ENCODE peak calls at places on chromosomes 6 and 20, in nine cellular contexts. Q, O, U, N, M, Z, E, R and X are unnamed samples.
A peak's percentile ranks its signal among the peaks of the same experiment; 100 is the strongest.

GRCh38 chr6:133769463-133769862 is 119.5 kb upstream of the TCF21 start:
- DNase-seq in Q (no peak), N (no peak), R (no peak), Z (peak; percentile 33), U (no peak), M (no peak), O (no peak), E (no peak), X (no peak)

GRCh38 chr6:28867078-28867414 is 56.7 kb downstream of the TRIM27 start:
- DNase-seq in O (peak; percentile 39), E (no peak), M (no peak), N (peak; percentile 23), Z (peak; percentile 6), R (no peak), U (no peak), Q (no peak), X (no peak)

GRCh38 chr6:117818449-117818848 is 88.6 kb upstream of the SLC35F1 start:
- DNase-seq in E (no peak), N (no peak), Z (no peak), U (no peak), O (no peak), Q (no peak), M (no peak), R (no peak), X (no peak)

GRCh38 chr6:43774776-43775583 is 5.0 kb downstream of the VEGFA start:
- DNase-seq in Q (peak; percentile 93), U (peak; percentile 86), N (peak; percentile 86), O (peak; percentile 71), Z (peak; percentile 74), R (peak; percentile 81), E (peak; percentile 88), M (peak; percentile 73), X (peak; percentile 64)

GRCh38 chr6:151288711-151289398 is 49.1 kb downstream of the AKAP12 start:
- DNase-seq in N (no peak), R (no peak), E (no peak), Z (no peak), U (no peak), M (no peak), O (no peak), Q (no peak), X (no peak)

GRCh38 chr6:137904822-137905617 is 38.0 kb downstream of the TNFAIP3 start:
- DNase-seq in Q (no peak), E (peak; percentile 31), N (peak; percentile 41), R (peak; percentile 88), U (no peak), Z (no peak), M (no peak), O (no peak), X (no peak)

GRCh38 chr6:166156942-166157341 is 10.7 kb downstream of the TBXT start:
- DNase-seq in O (peak; percentile 9), N (no peak), M (peak; percentile 33), Z (peak; percentile 22), U (no peak), Q (no peak), E (no peak), R (no peak), X (no peak)

GRCh38 chr6:158970640-158971291 is 29.2 kb downstream of the RSPH3 start:
- DNase-seq in N (no peak), M (no peak), O (no peak), Z (peak; percentile 40), U (no peak), R (no peak), Q (no peak), E (no peak), X (no peak)

GRCh38 chr20:1491281-1491840 is at the start of gene SIRPB2:
- DNase-seq in Z (no peak), M (no peak), N (peak; percentile 26), Q (no peak), O (peak; percentile 10), E (no peak), U (peak; percentile 80), R (no peak), X (no peak)

GRCh38 chr6:57255451-57256181 is 33.5 kb upstream of the RAB23 start:
- DNase-seq in N (no peak), R (no peak), U (no peak), M (no peak), Z (no peak), Q (no peak), E (no peak), O (no peak), X (no peak)

GRCh38 chr20:59606566-59606965 is 2.2 kb downstream of the PHACTR3 start:
- DNase-seq in Q (no peak), O (no peak), U (no peak), R (no peak), M (no peak), N (no peak), E (no peak), Z (no peak), X (no peak)

GRCh38 chr6:81792826-81793225 is 40.3 kb upstream of the TENT5A start:
- DNase-seq in O (no peak), R (no peak), Z (no peak), M (no peak), E (no peak), N (no peak), Q (no peak), U (no peak), X (no peak)

GRCh38 chr20:9889270-9889981 is 50.5 kb upstream of the PAK5 start:
- DNase-seq in Q (peak; percentile 34), U (no peak), M (peak; percentile 17), N (no peak), E (no peak), R (no peak), Z (no peak), O (no peak), X (no peak)

GRCh38 chr20:58927490-58928061 is 53.5 kb upstream of the NELFCD start:
- DNase-seq in R (no peak), U (no peak), E (no peak), N (no peak), Q (no peak), M (no peak), Z (no peak), O (no peak), X (no peak)

GRCh38 chr6:105459884-105460283 is 57.0 kb upstream of the PREP start:
- DNase-seq in N (no peak), Z (peak; percentile 80), R (no peak), Q (peak; percentile 61), M (peak; percentile 72), U (no peak), E (peak; percentile 7), O (no peak), X (no peak)

GRCh38 chr20:62350098-62350628 is 16.9 kb downstream of the LAMA5 start:
- DNase-seq in R (no peak), E (peak; percentile 98), N (no peak), O (no peak), U (no peak), M (peak; percentile 95), Z (no peak), Q (peak; percentile 97), X (no peak)

GRCh38 chr6:82257088-82257774 is 9.7 kb upstream of the IBTK start:
- DNase-seq in Z (no peak), N (no peak), E (no peak), O (no peak), Q (no peak), M (no peak), U (no peak), R (no peak), X (no peak)

GRCh38 chr6:158514176-158514575 is 45.7 kb upstream of the TMEM181 start:
- DNase-seq in Z (no peak), O (no peak), N (no peak), E (no peak), R (no peak), U (no peak), Q (no peak), M (no peak), X (no peak)

GRCh38 chr20:5844063-5844681 is 94.0 kb downstream of the SHLD1 start:
- DNase-seq in Q (peak; percentile 42), E (no peak), O (no peak), R (peak; percentile 75), M (peak; percentile 83), Z (no peak), N (no peak), U (no peak), X (no peak)